ENCODE peak calls at places on chromosome X, in ten cellular contexts. One of them, this sample, is unnamed.

GRCh38 chrX:3476973-3477372 is 130.5 kb upstream of the MXRA5 start:
- DNase-seq in caudate nucleus: no peak
- DNase-seq in coronary artery: no peak
- DNase-seq in activated T-cell treated with anti-CD3 and anti-CD28 coated beads, Interleukin-2, amount 50 U/mL, for 72 hours: no peak
- DNase-seq in NCI-H345: no peak
- DNase-seq in activated naive CD8-positive, alpha-beta T cell treated with anti-CD3 and anti-CD28 coated beads, Interleukin-2, amount 50 U/mL, for 16 hours: no peak
- DNase-seq in heart right ventricle: no peak
- DNase-seq in fibroblast of pulmonary artery: no peak
- DNase-seq in activated CD4-positive, alpha-beta T cell treated with anti-CD3 and anti-CD28 coated beads for 36 hours: no peak
- DNase-seq in stimulated activated CD4-positive, alpha-beta T cell treated with anti-CD3 and anti-CD28 coated beads, Interleukin-15, amount 100 ng/mL, for 1 hour: no peak
- DNase-seq in this sample: no peak

GRCh38 chrX:149631293-149632165 is at the start of gene TMEM185A:
- DNase-seq in stimulated activated CD4-positive, alpha-beta T cell treated with anti-CD3 and anti-CD28 coated beads, Interleukin-15, amount 100 ng/mL, for 1 hour: peak
- DNase-seq in NCI-H345: peak
- DNase-seq in activated CD4-positive, alpha-beta T cell treated with anti-CD3 and anti-CD28 coated beads for 36 hours: peak
- DNase-seq in activated naive CD8-positive, alpha-beta T cell treated with anti-CD3 and anti-CD28 coated beads, Interleukin-2, amount 50 U/mL, for 16 hours: peak
- DNase-seq in heart right ventricle: peak
- DNase-seq in caudate nucleus: peak
- DNase-seq in fibroblast of pulmonary artery: peak
- DNase-seq in activated T-cell treated with anti-CD3 and anti-CD28 coated beads, Interleukin-2, amount 50 U/mL, for 72 hours: peak
- DNase-seq in coronary artery: no peak
- DNase-seq in this sample: peak

GRCh38 chrX:29269390-29269789 is 682.1 kb downstream of the IL1RAPL1 start:
- DNase-seq in caudate nucleus: no peak
- DNase-seq in stimulated activated CD4-positive, alpha-beta T cell treated with anti-CD3 and anti-CD28 coated beads, Interleukin-15, amount 100 ng/mL, for 1 hour: no peak
- DNase-seq in activated CD4-positive, alpha-beta T cell treated with anti-CD3 and anti-CD28 coated beads for 36 hours: no peak
- DNase-seq in NCI-H345: no peak
- DNase-seq in activated naive CD8-positive, alpha-beta T cell treated with anti-CD3 and anti-CD28 coated beads, Interleukin-2, amount 50 U/mL, for 16 hours: no peak
- DNase-seq in fibroblast of pulmonary artery: no peak
- DNase-seq in activated T-cell treated with anti-CD3 and anti-CD28 coated beads, Interleukin-2, amount 50 U/mL, for 72 hours: no peak
- DNase-seq in heart right ventricle: no peak
- DNase-seq in coronary artery: no peak
- DNase-seq in this sample: no peak

GRCh38 chrX:25017667-25018247 is 2.0 kb upstream of the ARX start:
- DNase-seq in NCI-H345: no peak
- DNase-seq in caudate nucleus: no peak
- DNase-seq in stimulated activated CD4-positive, alpha-beta T cell treated with anti-CD3 and anti-CD28 coated beads, Interleukin-15, amount 100 ng/mL, for 1 hour: no peak
- DNase-seq in activated naive CD8-positive, alpha-beta T cell treated with anti-CD3 and anti-CD28 coated beads, Interleukin-2, amount 50 U/mL, for 16 hours: no peak
- DNase-seq in fibroblast of pulmonary artery: no peak
- DNase-seq in activated T-cell treated with anti-CD3 and anti-CD28 coated beads, Interleukin-2, amount 50 U/mL, for 72 hours: no peak
- DNase-seq in activated CD4-positive, alpha-beta T cell treated with anti-CD3 and anti-CD28 coated beads for 36 hours: no peak
- DNase-seq in heart right ventricle: no peak
- DNase-seq in coronary artery: no peak
- DNase-seq in this sample: no peak

GRCh38 chrX:41823402-41823801 is 99.4 kb downstream of the GPR82 start:
- DNase-seq in caudate nucleus: no peak
- DNase-seq in activated T-cell treated with anti-CD3 and anti-CD28 coated beads, Interleukin-2, amount 50 U/mL, for 72 hours: no peak
- DNase-seq in NCI-H345: no peak
- DNase-seq in activated CD4-positive, alpha-beta T cell treated with anti-CD3 and anti-CD28 coated beads for 36 hours: no peak
- DNase-seq in heart right ventricle: no peak
- DNase-seq in stimulated activated CD4-positive, alpha-beta T cell treated with anti-CD3 and anti-CD28 coated beads, Interleukin-15, amount 100 ng/mL, for 1 hour: no peak
- DNase-seq in fibroblast of pulmonary artery: peak
- DNase-seq in coronary artery: no peak
- DNase-seq in activated naive CD8-positive, alpha-beta T cell treated with anti-CD3 and anti-CD28 coated beads, Interleukin-2, amount 50 U/mL, for 16 hours: no peak
- DNase-seq in this sample: no peak

GRCh38 chrX:113644426-113644825 is 803.8 kb upstream of the AMOT start:
- DNase-seq in activated T-cell treated with anti-CD3 and anti-CD28 coated beads, Interleukin-2, amount 50 U/mL, for 72 hours: no peak
- DNase-seq in activated CD4-positive, alpha-beta T cell treated with anti-CD3 and anti-CD28 coated beads for 36 hours: no peak
- DNase-seq in caudate nucleus: no peak
- DNase-seq in heart right ventricle: no peak
- DNase-seq in activated naive CD8-positive, alpha-beta T cell treated with anti-CD3 and anti-CD28 coated beads, Interleukin-2, amount 50 U/mL, for 16 hours: no peak
- DNase-seq in fibroblast of pulmonary artery: peak
- DNase-seq in coronary artery: no peak
- DNase-seq in stimulated activated CD4-positive, alpha-beta T cell treated with anti-CD3 and anti-CD28 coated beads, Interleukin-15, amount 100 ng/mL, for 1 hour: no peak
- DNase-seq in NCI-H345: no peak
- DNase-seq in this sample: no peak

GRCh38 chrX:49271341-49271740 is 1.7 kb downstream of the PPP1R3F start:
- DNase-seq in coronary artery: no peak
- DNase-seq in caudate nucleus: no peak
- DNase-seq in activated CD4-positive, alpha-beta T cell treated with anti-CD3 and anti-CD28 coated beads for 36 hours: peak
- DNase-seq in activated naive CD8-positive, alpha-beta T cell treated with anti-CD3 and anti-CD28 coated beads, Interleukin-2, amount 50 U/mL, for 16 hours: no peak
- DNase-seq in fibroblast of pulmonary artery: no peak
- DNase-seq in stimulated activated CD4-positive, alpha-beta T cell treated with anti-CD3 and anti-CD28 coated beads, Interleukin-15, amount 100 ng/mL, for 1 hour: no peak
- DNase-seq in NCI-H345: no peak
- DNase-seq in heart right ventricle: no peak
- DNase-seq in activated T-cell treated with anti-CD3 and anti-CD28 coated beads, Interleukin-2, amount 50 U/mL, for 72 hours: no peak
- DNase-seq in this sample: no peak

GRCh38 chrX:72308566-72309296 is 3.0 kb upstream of the CITED1 start:
- DNase-seq in activated naive CD8-positive, alpha-beta T cell treated with anti-CD3 and anti-CD28 coated beads, Interleukin-2, amount 50 U/mL, for 16 hours: no peak
- DNase-seq in NCI-H345: peak
- DNase-seq in fibroblast of pulmonary artery: peak
- DNase-seq in activated CD4-positive, alpha-beta T cell treated with anti-CD3 and anti-CD28 coated beads for 36 hours: peak
- DNase-seq in activated T-cell treated with anti-CD3 and anti-CD28 coated beads, Interleukin-2, amount 50 U/mL, for 72 hours: peak
- DNase-seq in heart right ventricle: peak
- DNase-seq in stimulated activated CD4-positive, alpha-beta T cell treated with anti-CD3 and anti-CD28 coated beads, Interleukin-15, amount 100 ng/mL, for 1 hour: peak
- DNase-seq in coronary artery: no peak
- DNase-seq in caudate nucleus: no peak
- DNase-seq in this sample: peak

GRCh38 chrX:132751043-132751690 is 207.3 kb downstream of the HS6ST2 start:
- DNase-seq in fibroblast of pulmonary artery: no peak
- DNase-seq in stimulated activated CD4-positive, alpha-beta T cell treated with anti-CD3 and anti-CD28 coated beads, Interleukin-15, amount 100 ng/mL, for 1 hour: no peak
- DNase-seq in activated CD4-positive, alpha-beta T cell treated with anti-CD3 and anti-CD28 coated beads for 36 hours: no peak
- DNase-seq in NCI-H345: peak
- DNase-seq in activated T-cell treated with anti-CD3 and anti-CD28 coated beads, Interleukin-2, amount 50 U/mL, for 72 hours: no peak
- DNase-seq in coronary artery: no peak
- DNase-seq in caudate nucleus: no peak
- DNase-seq in activated naive CD8-positive, alpha-beta T cell treated with anti-CD3 and anti-CD28 coated beads, Interleukin-2, amount 50 U/mL, for 16 hours: no peak
- DNase-seq in heart right ventricle: no peak
- DNase-seq in this sample: no peak

GRCh38 chrX:15343075-15343476 is 7.8 kb upstream of the PIGA start:
- DNase-seq in NCI-H345: no peak
- DNase-seq in activated T-cell treated with anti-CD3 and anti-CD28 coated beads, Interleukin-2, amount 50 U/mL, for 72 hours: no peak
- DNase-seq in activated naive CD8-positive, alpha-beta T cell treated with anti-CD3 and anti-CD28 coated beads, Interleukin-2, amount 50 U/mL, for 16 hours: no peak
- DNase-seq in heart right ventricle: no peak
- DNase-seq in stimulated activated CD4-positive, alpha-beta T cell treated with anti-CD3 and anti-CD28 coated beads, Interleukin-15, amount 100 ng/mL, for 1 hour: no peak
- DNase-seq in caudate nucleus: no peak
- DNase-seq in fibroblast of pulmonary artery: peak
- DNase-seq in activated CD4-positive, alpha-beta T cell treated with anti-CD3 and anti-CD28 coated beads for 36 hours: no peak
- DNase-seq in coronary artery: no peak
- DNase-seq in this sample: no peak

GRCh38 chrX:40734956-40735317 is 405 bp downstream of the MED14 start:
- DNase-seq in activated CD4-positive, alpha-beta T cell treated with anti-CD3 and anti-CD28 coated beads for 36 hours: peak
- DNase-seq in NCI-H345: no peak
- DNase-seq in activated naive CD8-positive, alpha-beta T cell treated with anti-CD3 and anti-CD28 coated beads, Interleukin-2, amount 50 U/mL, for 16 hours: no peak
- DNase-seq in activated T-cell treated with anti-CD3 and anti-CD28 coated beads, Interleukin-2, amount 50 U/mL, for 72 hours: no peak
- DNase-seq in coronary artery: no peak
- DNase-seq in heart right ventricle: no peak
- DNase-seq in stimulated activated CD4-positive, alpha-beta T cell treated with anti-CD3 and anti-CD28 coated beads, Interleukin-15, amount 100 ng/mL, for 1 hour: no peak
- DNase-seq in caudate nucleus: no peak
- DNase-seq in fibroblast of pulmonary artery: peak
- DNase-seq in this sample: no peak

GRCh38 chrX:39361736-39362135 is 560.5 kb downstream of the MID1IP1 start:
- DNase-seq in NCI-H345: peak
- DNase-seq in caudate nucleus: peak
- DNase-seq in heart right ventricle: no peak
- DNase-seq in stimulated activated CD4-positive, alpha-beta T cell treated with anti-CD3 and anti-CD28 coated beads, Interleukin-15, amount 100 ng/mL, for 1 hour: no peak
- DNase-seq in fibroblast of pulmonary artery: peak
- DNase-seq in coronary artery: no peak
- DNase-seq in activated T-cell treated with anti-CD3 and anti-CD28 coated beads, Interleukin-2, amount 50 U/mL, for 72 hours: no peak
- DNase-seq in activated naive CD8-positive, alpha-beta T cell treated with anti-CD3 and anti-CD28 coated beads, Interleukin-2, amount 50 U/mL, for 16 hours: no peak
- DNase-seq in activated CD4-positive, alpha-beta T cell treated with anti-CD3 and anti-CD28 coated beads for 36 hours: no peak
- DNase-seq in this sample: no peak

GRCh38 chrX:65750674-65751469 is 83.4 kb downstream of the MSN start:
- DNase-seq in NCI-H345: no peak
- DNase-seq in activated T-cell treated with anti-CD3 and anti-CD28 coated beads, Interleukin-2, amount 50 U/mL, for 72 hours: peak
- DNase-seq in activated CD4-positive, alpha-beta T cell treated with anti-CD3 and anti-CD28 coated beads for 36 hours: peak
- DNase-seq in activated naive CD8-positive, alpha-beta T cell treated with anti-CD3 and anti-CD28 coated beads, Interleukin-2, amount 50 U/mL, for 16 hours: no peak
- DNase-seq in fibroblast of pulmonary artery: no peak
- DNase-seq in coronary artery: no peak
- DNase-seq in stimulated activated CD4-positive, alpha-beta T cell treated with anti-CD3 and anti-CD28 coated beads, Interleukin-15, amount 100 ng/mL, for 1 hour: no peak
- DNase-seq in caudate nucleus: no peak
- DNase-seq in heart right ventricle: no peak
- DNase-seq in this sample: no peak

GRCh38 chrX:111262086-111262485 is 8.2 kb downstream of the CAPN6 start:
- DNase-seq in NCI-H345: no peak
- DNase-seq in stimulated activated CD4-positive, alpha-beta T cell treated with anti-CD3 and anti-CD28 coated beads, Interleukin-15, amount 100 ng/mL, for 1 hour: no peak
- DNase-seq in activated T-cell treated with anti-CD3 and anti-CD28 coated beads, Interleukin-2, amount 50 U/mL, for 72 hours: no peak
- DNase-seq in heart right ventricle: no peak
- DNase-seq in coronary artery: no peak
- DNase-seq in activated CD4-positive, alpha-beta T cell treated with anti-CD3 and anti-CD28 coated beads for 36 hours: no peak
- DNase-seq in caudate nucleus: no peak
- DNase-seq in fibroblast of pulmonary artery: no peak
- DNase-seq in activated naive CD8-positive, alpha-beta T cell treated with anti-CD3 and anti-CD28 coated beads, Interleukin-2, amount 50 U/mL, for 16 hours: no peak
- DNase-seq in this sample: no peak

GRCh38 chrX:68440940-68441339 is 7.6 kb upstream of the OPHN1 start:
- DNase-seq in NCI-H345: no peak
- DNase-seq in activated CD4-positive, alpha-beta T cell treated with anti-CD3 and anti-CD28 coated beads for 36 hours: no peak
- DNase-seq in activated T-cell treated with anti-CD3 and anti-CD28 coated beads, Interleukin-2, amount 50 U/mL, for 72 hours: no peak
- DNase-seq in fibroblast of pulmonary artery: peak
- DNase-seq in coronary artery: no peak
- DNase-seq in stimulated activated CD4-positive, alpha-beta T cell treated with anti-CD3 and anti-CD28 coated beads, Interleukin-15, amount 100 ng/mL, for 1 hour: no peak
- DNase-seq in activated naive CD8-positive, alpha-beta T cell treated with anti-CD3 and anti-CD28 coated beads, Interleukin-2, amount 50 U/mL, for 16 hours: no peak
- DNase-seq in caudate nucleus: no peak
- DNase-seq in heart right ventricle: peak
- DNase-seq in this sample: peak